ENCODE peak calls at places on chromosomes 5 and 9, in nine cellular contexts. K is ovary, C is esophagus muscularis mucosa, W is fibroblast of mammary gland, J is endothelial cell of umbilical vein, E is brain microvascular endothelial cell, F is breast epithelium, R is mucosa of descending colon, M is tibial artery. Z is an unnamed sample.

GRCh38 chr5:96726802-96727201 is 64.6 kb downstream of the CAST start:
- DNase-seq in K (no peak), C (no peak), W (no peak), J (no peak), E (no peak), F (no peak), R (no peak), M (no peak), Z (no peak)

GRCh38 chr5:158586054-158586453 is 513.7 kb downstream of the EBF1 start:
- DNase-seq in K (no peak), C (no peak), W (no peak), J (no peak), E (no peak), F (no peak), R (no peak), M (no peak), Z (no peak)

GRCh38 chr9:72661401-72662135 is 140.2 kb downstream of the TMC1 start:
- DNase-seq in K (no peak), C (no peak), W (peak; percentile 73), J (no peak), E (peak; percentile 15), F (no peak), R (no peak), M (no peak), Z (no peak)

GRCh38 chr9:122477346-122477745 is 380 bp downstream of the OR1J1 start:
- DNase-seq in K (no peak), C (no peak), W (no peak), J (no peak), E (no peak), F (no peak), R (no peak), M (no peak), Z (no peak)

GRCh38 chr5:20286512-20286911 is 298.5 kb upstream of the CDH18 start:
- DNase-seq in K (no peak), C (no peak), W (peak; percentile 73), J (no peak), E (no peak), F (no peak), R (no peak), M (no peak), Z (peak; percentile 2)

GRCh38 chr9:94622087-94622486 is 17.2 kb downstream of the FBP1 start:
- DNase-seq in K (no peak), C (no peak), W (no peak), J (no peak), E (no peak), F (no peak), R (no peak), M (no peak), Z (no peak)

GRCh38 chr5:10434392-10434791 is 7.3 kb upstream of the ROPN1L start:
- DNase-seq in K (no peak), C (no peak), W (peak; percentile 19), J (no peak), E (no peak), F (no peak), R (no peak), M (no peak), Z (no peak)

GRCh38 chr5:34604119-34604675 is 51.9 kb upstream of the RAI14 start:
- DNase-seq in K (no peak), C (no peak), W (no peak), J (no peak), E (no peak), F (no peak), R (no peak), M (no peak), Z (no peak)

GRCh38 chr5:35971186-35971877 is 19.9 kb downstream of the UGT3A1 start:
- DNase-seq in K (no peak), C (peak; percentile 37), W (no peak), J (no peak), E (no peak), F (no peak), R (no peak), M (no peak), Z (peak; percentile 35)

GRCh38 chr5:106415541-106415940 is 1255.2 kb downstream of the EFNA5 start:
- DNase-seq in K (no peak), C (no peak), W (peak; percentile 29), J (no peak), E (peak; percentile 93), F (no peak), R (no peak), M (no peak), Z (no peak)

GRCh38 chr9:117101003-117101402 is 313.9 kb downstream of the ASTN2 start:
- DNase-seq in K (no peak), C (no peak), W (no peak), J (no peak), E (no peak), F (no peak), R (no peak), M (no peak), Z (no peak)

GRCh38 chr5:90410178-90410762 is 714 bp upstream of the CETN3 start:
- DNase-seq in K (no peak), C (no peak), W (no peak), J (no peak), E (no peak), F (no peak), R (no peak), M (no peak), Z (no peak)

GRCh38 chr9:88478236-88478635 is 56.7 kb upstream of the NXNL2 start:
- DNase-seq in K (no peak), C (no peak), W (no peak), J (no peak), E (no peak), F (no peak), R (no peak), M (no peak), Z (no peak)

GRCh38 chr9:88476491-88477271 is 58.3 kb upstream of the NXNL2 start:
- DNase-seq in K (no peak), C (no peak), W (peak; percentile 28), J (no peak), E (peak; percentile 21), F (no peak), R (no peak), M (no peak), Z (peak; percentile 29)

GRCh38 chr9:88481933-88482332 is 53.0 kb upstream of the NXNL2 start:
- DNase-seq in K (no peak), C (no peak), W (no peak), J (no peak), E (no peak), F (no peak), R (no peak), M (no peak), Z (no peak)

GRCh38 chr9:88477300-88477751 is 57.7 kb upstream of the NXNL2 start:
- DNase-seq in K (no peak), C (no peak), W (peak; percentile 99), J (no peak), E (peak; percentile 89), F (no peak), R (no peak), M (no peak), Z (peak; percentile 91)
- H3K4me3 ChIP-seq in K (no peak overlapping the region), C (no peak overlapping the region), W (no peak overlapping the region), J (no peak overlapping the region), E (no peak overlapping the region), F (no peak overlapping the region), R (no peak overlapping the region), M (no peak overlapping the region), Z (no peak overlapping the region)

GRCh38 chr9:79431019-79431679 is 140.6 kb upstream of the TLE4 start:
- DNase-seq in K (no peak), C (no peak), W (no peak), J (no peak), E (no peak), F (no peak), R (no peak), M (no peak), Z (no peak)
- TF ChIP-seq CTCF in K (no peak), C (no peak), W (no peak), J (no peak), E (no peak), F (no peak), R (no peak), M (no peak), Z (peak; percentile 29)

GRCh38 chr9:227882-228281 is 13.2 kb downstream of the DOCK8 start:
- DNase-seq in K (no peak), C (no peak), W (no peak), J (no peak), E (no peak), F (no peak), R (no peak), M (no peak), Z (no peak)

GRCh38 chr9:224540-225520 is 10.2 kb downstream of the DOCK8 start:
- DNase-seq in K (no peak), C (no peak), W (no peak), J (no peak), E (no peak), F (peak; percentile 49), R (no peak), M (no peak), Z (no peak)

GRCh38 chr9:223167-223566 is 8.5 kb downstream of the DOCK8 start:
- DNase-seq in K (no peak), C (no peak), W (no peak), J (no peak), E (no peak), F (no peak), R (no peak), M (no peak), Z (no peak)

GRCh38 chr9:219670-220365 is 5.2 kb downstream of the DOCK8 start:
- DNase-seq in K (no peak), C (no peak), W (no peak), J (no peak), E (no peak), F (no peak), R (no peak), M (no peak), Z (no peak)

GRCh38 chr9:221989-222776 is 7.5 kb downstream of the DOCK8 start:
- DNase-seq in K (no peak), C (no peak), W (no peak), J (no peak), E (no peak), F (no peak), R (no peak), M (no peak), Z (no peak)
- H3K4me3 ChIP-seq in K (no peak overlapping the region), C (no peak overlapping the region), W (no peak overlapping the region), J (no peak overlapping the region), E (no peak overlapping the region), F (no peak overlapping the region), R (no peak overlapping the region), M (no peak overlapping the region), Z (no peak overlapping the region)

DNA sequence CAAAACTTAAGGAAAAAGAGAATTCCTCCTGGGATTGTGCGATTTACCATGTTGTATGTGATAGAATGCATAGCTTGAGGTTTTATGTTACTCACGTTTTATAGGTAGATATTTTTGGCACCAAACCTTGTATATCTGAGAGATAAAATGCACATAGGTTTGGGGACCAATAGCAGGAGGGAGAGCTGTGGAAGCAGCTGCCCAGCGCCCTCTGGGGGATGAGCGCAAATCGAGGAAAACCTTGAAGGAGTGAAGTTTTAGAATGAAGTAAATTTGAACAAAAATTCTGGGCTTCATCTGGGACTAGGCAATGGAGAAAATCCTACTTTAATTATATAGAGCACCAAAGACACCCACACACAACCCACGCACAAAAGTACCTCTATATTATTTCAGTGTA is 197.0 kb downstream of the ADCY2 start:
- DNase-seq in K (no peak), C (no peak), W (no peak), J (no peak), E (no peak), F (no peak), R (peak; percentile 23), M (no peak), Z (no peak)
- TF ChIP-seq CTCF in K (no peak), C (peak; percentile 22), W (peak; percentile 22), J (no peak), E (no peak), F (no peak), R (no peak), M (no peak), Z (peak; percentile 64)